ENCODE peak calls at places on chromosomes 6 and 20, in nine cellular contexts. O, E, F, B, J, G, I, Z and H are unnamed samples.

GRCh38 chr6:83430606-83431544 is at the start of gene ME1:
- DNase-seq in I (peak; percentile 84), J (peak; percentile 68), E (peak; percentile 70), B (peak; percentile 68), O (peak; percentile 17), F (peak; percentile 52), G (peak; percentile 85), Z (peak; percentile 61), H (peak; percentile 66)

GRCh38 chr6:145245119-145245518 is 490.2 kb downstream of the EPM2A start:
- DNase-seq in I (no peak), B (no peak), Z (no peak), E (no peak), J (no peak), O (no peak), G (no peak), F (no peak), H (no peak)

GRCh38 chr6:108588586-108588985 is 27.9 kb downstream of the FOXO3 start:
- DNase-seq in F (no peak), G (peak; percentile 36), E (no peak), J (no peak), I (no peak), O (no peak), Z (no peak), B (peak; percentile 85), H (no peak)

GRCh38 chr6:93784794-93785757 is 365.7 kb upstream of the EPHA7 start:
- DNase-seq in O (no peak), I (no peak), F (no peak), B (peak; percentile 15), G (peak; percentile 86), J (no peak), E (no peak), Z (no peak), H (no peak)

GRCh38 chr20:37816726-37817125 is 86.2 kb upstream of the VSTM2L start:
- DNase-seq in O (no peak), J (no peak), B (peak; percentile 3), G (no peak), Z (no peak), E (no peak), F (no peak), I (no peak), H (no peak)

GRCh38 chr6:113120214-113120576 is 737.0 kb upstream of the MARCKS start:
- DNase-seq in F (no peak), O (peak; percentile 88), J (no peak), B (peak; percentile 99), I (no peak), Z (peak; percentile 58), G (peak; percentile 18), E (no peak), H (no peak)

GRCh38 chr20:41047975-41048305 is 19.3 kb downstream of the TOP1 start:
- DNase-seq in E (peak; percentile 40), Z (no peak), B (peak; percentile 75), O (no peak), F (no peak), J (no peak), I (no peak), G (peak; percentile 56), H (no peak)

GRCh38 chr6:45881705-45882435 is 133.8 kb downstream of the CLIC5 start:
- DNase-seq in O (no peak), Z (no peak), E (no peak), G (no peak), F (no peak), I (no peak), J (no peak), B (peak; percentile 73), H (no peak)

GRCh38 chr6:107652526-107653182 is 162.7 kb downstream of the SOBP start:
- DNase-seq in F (no peak), B (peak; percentile 76), Z (no peak), O (no peak), J (no peak), G (no peak), I (no peak), E (no peak), H (no peak)